ENCODE peak calls at places on chromosomes 6 and 20, in seven cellular contexts. One of them, this sample, is unnamed.

GRCh38 chr6:143579703-143580102 is 68.2 kb upstream of the FUCA2 start:
- DNase-seq in HL-60: no peak
- DNase-seq in stomach: no peak
- DNase-seq in K562: no peak
- DNase-seq in Panc1: no peak
- DNase-seq in endothelial cell of umbilical vein: peak
- DNase-seq in GM12878: no peak
- DNase-seq in this sample: no peak

GRCh38 chr6:101851911-101852310 is 458.4 kb downstream of the GRIK2 start:
- DNase-seq in GM12878: no peak
- DNase-seq in endothelial cell of umbilical vein: no peak
- DNase-seq in K562: no peak
- DNase-seq in Panc1: no peak
- DNase-seq in HL-60: no peak
- DNase-seq in stomach: no peak
- DNase-seq in this sample: no peak

GRCh38 chr20:843908-844307 is 10.4 kb downstream of the FAM110A start:
- DNase-seq in stomach: no peak
- DNase-seq in Panc1: no peak
- DNase-seq in HL-60: no peak
- DNase-seq in K562: no peak
- DNase-seq in GM12878: no peak
- DNase-seq in endothelial cell of umbilical vein: no peak
- DNase-seq in this sample: no peak

GRCh38 chr6:169589293-169589692 is 112.5 kb downstream of the WDR27 start:
- DNase-seq in HL-60: no peak
- DNase-seq in GM12878: no peak
- DNase-seq in stomach: no peak
- DNase-seq in endothelial cell of umbilical vein: peak
- DNase-seq in Panc1: peak
- DNase-seq in K562: no peak
- DNase-seq in this sample: no peak

GRCh38 chr6:1089860-1090259 is 222.0 kb upstream of the FOXQ1 start:
- DNase-seq in HL-60: no peak
- DNase-seq in endothelial cell of umbilical vein: no peak
- DNase-seq in Panc1: no peak
- DNase-seq in stomach: no peak
- DNase-seq in GM12878: no peak
- DNase-seq in K562: no peak
- DNase-seq in this sample: no peak

GRCh38 chr20:50534567-50534966 is 24.4 kb downstream of the PTPN1 start:
- DNase-seq in endothelial cell of umbilical vein: no peak
- DNase-seq in GM12878: no peak
- DNase-seq in Panc1: no peak
- DNase-seq in K562: no peak
- DNase-seq in stomach: no peak
- DNase-seq in HL-60: peak
- DNase-seq in this sample: no peak

GRCh38 chr6:2231438-2231837 is 14.0 kb downstream of the GMDS start:
- DNase-seq in endothelial cell of umbilical vein: no peak
- DNase-seq in Panc1: no peak
- DNase-seq in HL-60: no peak
- DNase-seq in K562: no peak
- DNase-seq in GM12878: no peak
- DNase-seq in stomach: no peak
- DNase-seq in this sample: no peak

GRCh38 chr6:157519255-157520116 is 138.5 kb downstream of the ZDHHC14 start:
- DNase-seq in Panc1: no peak
- DNase-seq in K562: no peak
- DNase-seq in endothelial cell of umbilical vein: no peak
- DNase-seq in HL-60: no peak
- DNase-seq in GM12878: no peak
- DNase-seq in stomach: no peak
- DNase-seq in this sample: no peak

GRCh38 chr6:27502508-27503435 is 29.9 kb upstream of the ZNF184 start:
- DNase-seq in GM12878: peak
- DNase-seq in HL-60: peak
- DNase-seq in endothelial cell of umbilical vein: peak
- DNase-seq in Panc1: peak
- DNase-seq in K562: peak
- DNase-seq in stomach: peak
- DNase-seq in this sample: no peak

GRCh38 chr20:25055711-25056492 is 2.0 kb downstream of the ACSS1 start:
- DNase-seq in endothelial cell of umbilical vein: peak
- DNase-seq in K562: peak
- DNase-seq in GM12878: no peak
- DNase-seq in stomach: peak
- DNase-seq in HL-60: no peak
- DNase-seq in Panc1: no peak
- DNase-seq in this sample: no peak

GRCh38 chr20:63847374-63848002 is 13.8 kb upstream of the ABHD16B start:
- DNase-seq in K562: peak
- DNase-seq in HL-60: peak
- DNase-seq in Panc1: no peak
- DNase-seq in endothelial cell of umbilical vein: peak
- DNase-seq in GM12878: no peak
- DNase-seq in stomach: no peak
- DNase-seq in this sample: no peak
- H3K4me3 ChIP-seq in K562: no peak
- H3K4me3 ChIP-seq in HL-60: no peak
- H3K4me3 ChIP-seq in Panc1: no peak
- H3K4me3 ChIP-seq in endothelial cell of umbilical vein: peak
- H3K4me3 ChIP-seq in GM12878: no peak
- H3K4me3 ChIP-seq in stomach: no peak
- H3K4me3 ChIP-seq in this sample: no peak

DNA sequence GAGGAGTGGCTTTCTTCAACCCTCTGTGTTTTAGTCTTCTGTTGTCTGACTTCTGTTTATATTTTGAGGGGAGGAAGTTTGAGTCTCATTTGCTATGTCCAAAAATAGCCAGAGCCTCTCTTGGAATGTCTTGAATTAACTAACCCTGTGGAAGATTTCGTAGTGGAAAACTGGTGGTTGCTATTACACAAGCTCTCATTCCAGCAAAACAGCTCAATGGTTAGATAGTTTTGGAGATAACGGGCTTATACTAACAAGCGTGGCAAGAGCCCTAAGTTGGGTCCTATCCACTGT is 1.6 kb downstream of the CCN2 start:
- DNase-seq in stomach: no peak
- DNase-seq in endothelial cell of umbilical vein: no peak
- DNase-seq in Panc1: no peak
- DNase-seq in K562: no peak
- DNase-seq in GM12878: no peak
- DNase-seq in HL-60: no peak
- DNase-seq in this sample: no peak
- TF ChIP-seq POLR2AphosphoS5 in stomach: peak
- TF ChIP-seq POLR2AphosphoS5 in endothelial cell of umbilical vein: no peak
- TF ChIP-seq POLR2AphosphoS5 in Panc1: no peak
- TF ChIP-seq POLR2AphosphoS5 in K562: no peak
- TF ChIP-seq POLR2AphosphoS5 in GM12878: no peak
- TF ChIP-seq POLR2AphosphoS5 in HL-60: no peak
- TF ChIP-seq POLR2AphosphoS5 in this sample: no peak

GRCh38 chr20:1934162-1934561 is 39.0 kb downstream of the SIRPA start:
- DNase-seq in Panc1: no peak
- DNase-seq in K562: no peak
- DNase-seq in stomach: no peak
- DNase-seq in endothelial cell of umbilical vein: no peak
- DNase-seq in GM12878: no peak
- DNase-seq in HL-60: no peak
- DNase-seq in this sample: no peak

GRCh38 chr20:1932971-1933370 is 37.8 kb downstream of the SIRPA start:
- DNase-seq in GM12878: no peak
- DNase-seq in K562: no peak
- DNase-seq in stomach: no peak
- DNase-seq in Panc1: no peak
- DNase-seq in HL-60: no peak
- DNase-seq in endothelial cell of umbilical vein: no peak
- DNase-seq in this sample: no peak

GRCh38 chr20:1931830-1932229 is 36.6 kb downstream of the SIRPA start:
- DNase-seq in endothelial cell of umbilical vein: no peak
- DNase-seq in HL-60: no peak
- DNase-seq in Panc1: no peak
- DNase-seq in K562: no peak
- DNase-seq in stomach: no peak
- DNase-seq in GM12878: no peak
- DNase-seq in this sample: no peak

GRCh38 chr20:1934578-1935573 is 39.7 kb downstream of the SIRPA start:
- DNase-seq in HL-60: no peak
- DNase-seq in endothelial cell of umbilical vein: no peak
- DNase-seq in Panc1: no peak
- DNase-seq in stomach: no peak
- DNase-seq in K562: no peak
- DNase-seq in GM12878: no peak
- DNase-seq in this sample: peak

DNA sequence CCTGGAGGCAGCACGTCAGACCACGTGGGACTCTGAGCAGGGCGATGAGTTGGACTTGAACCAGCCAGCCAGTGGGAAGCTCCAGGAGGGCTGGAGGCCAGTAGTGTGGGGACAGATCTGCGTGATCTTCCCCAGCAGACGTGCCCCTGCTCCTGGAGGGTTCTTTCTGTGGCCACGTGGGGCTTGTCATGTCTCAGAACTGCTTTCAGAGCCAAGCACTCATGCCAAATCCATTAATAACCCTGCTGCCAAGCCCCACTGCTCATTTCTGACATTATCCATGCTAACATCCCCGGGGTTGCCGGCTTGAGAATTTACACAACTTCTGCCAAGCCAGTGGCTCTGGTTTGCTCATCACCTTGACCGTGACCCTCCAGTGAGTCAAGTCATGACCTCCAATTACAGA is 38.3 kb downstream of the SIRPA start:
- DNase-seq in Panc1: no peak
- DNase-seq in stomach: no peak
- DNase-seq in HL-60: no peak
- DNase-seq in endothelial cell of umbilical vein: no peak
- DNase-seq in GM12878: no peak
- DNase-seq in K562: no peak
- DNase-seq in this sample: no peak
- H3K4me3 ChIP-seq in Panc1: no peak
- H3K4me3 ChIP-seq in stomach: no peak
- H3K4me3 ChIP-seq in HL-60: no peak
- H3K4me3 ChIP-seq in endothelial cell of umbilical vein: no peak
- H3K4me3 ChIP-seq in GM12878: no peak
- H3K4me3 ChIP-seq in K562: no peak
- H3K4me3 ChIP-seq in this sample: no peak

GRCh38 chr6:126066068-126067048 is 80.0 kb downstream of the TRMT11 start:
- DNase-seq in endothelial cell of umbilical vein: no peak
- DNase-seq in stomach: no peak
- DNase-seq in Panc1: no peak
- DNase-seq in K562: peak
- DNase-seq in GM12878: no peak
- DNase-seq in HL-60: no peak
- DNase-seq in this sample: no peak
- TF ChIP-seq POLR2AphosphoS5 in endothelial cell of umbilical vein: no peak
- TF ChIP-seq POLR2AphosphoS5 in stomach: no peak
- TF ChIP-seq POLR2AphosphoS5 in Panc1: no peak
- TF ChIP-seq POLR2AphosphoS5 in K562: no peak
- TF ChIP-seq POLR2AphosphoS5 in GM12878: no peak
- TF ChIP-seq POLR2AphosphoS5 in HL-60: no peak
- TF ChIP-seq POLR2AphosphoS5 in this sample: no peak

GRCh38 chr6:107536183-107536582 is 46.3 kb downstream of the SOBP start:
- DNase-seq in endothelial cell of umbilical vein: no peak
- DNase-seq in GM12878: peak
- DNase-seq in K562: no peak
- DNase-seq in Panc1: no peak
- DNase-seq in stomach: no peak
- DNase-seq in HL-60: no peak
- DNase-seq in this sample: no peak

GRCh38 chr6:107534762-107535161 is 44.8 kb downstream of the SOBP start:
- DNase-seq in Panc1: no peak
- DNase-seq in K562: no peak
- DNase-seq in stomach: no peak
- DNase-seq in HL-60: no peak
- DNase-seq in endothelial cell of umbilical vein: no peak
- DNase-seq in GM12878: no peak
- DNase-seq in this sample: no peak

GRCh38 chr6:107537559-107537958 is 47.6 kb downstream of the SOBP start:
- DNase-seq in Panc1: no peak
- DNase-seq in K562: no peak
- DNase-seq in endothelial cell of umbilical vein: no peak
- DNase-seq in GM12878: no peak
- DNase-seq in stomach: no peak
- DNase-seq in HL-60: no peak
- DNase-seq in this sample: no peak

GRCh38 chr6:107533415-107534059 is 43.6 kb downstream of the SOBP start:
- DNase-seq in K562: no peak
- DNase-seq in Panc1: no peak
- DNase-seq in HL-60: no peak
- DNase-seq in GM12878: no peak
- DNase-seq in endothelial cell of umbilical vein: no peak
- DNase-seq in stomach: no peak
- DNase-seq in this sample: no peak

GRCh38 chr6:107535626-107536025 is 45.7 kb downstream of the SOBP start:
- DNase-seq in GM12878: no peak
- DNase-seq in K562: no peak
- DNase-seq in stomach: no peak
- DNase-seq in Panc1: no peak
- DNase-seq in HL-60: no peak
- DNase-seq in endothelial cell of umbilical vein: no peak
- DNase-seq in this sample: no peak
- H3K4me3 ChIP-seq in GM12878: no peak
- H3K4me3 ChIP-seq in K562: no peak
- H3K4me3 ChIP-seq in stomach: no peak
- H3K4me3 ChIP-seq in Panc1: no peak
- H3K4me3 ChIP-seq in HL-60: no peak
- H3K4me3 ChIP-seq in endothelial cell of umbilical vein: no peak
- H3K4me3 ChIP-seq in this sample: no peak

DNA sequence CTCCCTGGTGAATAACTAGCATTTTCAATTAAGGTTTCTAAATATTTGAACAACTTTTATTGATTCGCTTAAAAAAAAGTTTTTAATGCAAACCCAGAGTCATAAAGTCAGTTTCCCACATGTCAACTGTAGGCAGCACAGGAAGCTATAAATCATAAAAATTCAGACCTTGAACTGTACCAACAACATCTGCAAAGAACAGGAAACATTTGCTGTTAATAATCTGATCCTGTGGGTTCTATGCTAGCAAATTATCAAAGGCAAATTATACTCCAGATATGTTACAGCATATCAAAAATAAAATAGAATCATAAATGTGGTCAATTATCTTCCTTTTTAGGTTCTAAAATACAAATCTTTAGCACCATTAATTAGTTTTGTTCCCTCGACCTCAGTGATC is 16.6 kb upstream of the MAP7 start:
- DNase-seq in K562: no peak
- DNase-seq in HL-60: no peak
- DNase-seq in endothelial cell of umbilical vein: peak
- DNase-seq in GM12878: no peak
- DNase-seq in stomach: no peak
- DNase-seq in Panc1: no peak
- DNase-seq in this sample: no peak
- TF ChIP-seq POLR2AphosphoS5 in K562: no peak
- TF ChIP-seq POLR2AphosphoS5 in HL-60: no peak
- TF ChIP-seq POLR2AphosphoS5 in endothelial cell of umbilical vein: no peak
- TF ChIP-seq POLR2AphosphoS5 in GM12878: no peak
- TF ChIP-seq POLR2AphosphoS5 in stomach: no peak
- TF ChIP-seq POLR2AphosphoS5 in Panc1: no peak
- TF ChIP-seq POLR2AphosphoS5 in this sample: no peak

DNA sequence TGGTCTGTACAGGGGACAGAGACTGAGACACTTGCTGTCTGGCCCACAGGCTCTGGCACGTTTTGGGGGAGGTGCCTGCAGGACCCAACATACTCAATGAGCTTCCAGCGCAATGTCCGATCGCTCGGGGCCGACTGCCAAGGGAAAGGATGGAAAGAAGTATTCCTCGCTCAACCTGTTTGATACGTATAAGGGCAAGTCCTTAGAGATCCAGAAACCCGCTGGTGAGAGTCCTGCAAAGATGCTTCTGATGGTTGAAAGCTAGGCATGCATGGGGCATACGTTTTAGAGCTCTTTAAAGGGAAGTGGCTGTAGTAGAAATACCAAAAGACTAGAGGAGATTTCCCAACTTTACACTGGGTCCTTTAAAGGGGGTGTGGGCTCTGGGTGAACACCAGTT is 2.2 kb downstream of the PRRC2A start:
- DNase-seq in K562: no peak
- DNase-seq in GM12878: no peak
- DNase-seq in HL-60: peak
- DNase-seq in Panc1: no peak
- DNase-seq in stomach: peak
- DNase-seq in endothelial cell of umbilical vein: no peak
- DNase-seq in this sample: no peak
- H3K4me3 ChIP-seq in K562: peak
- H3K4me3 ChIP-seq in GM12878: peak
- H3K4me3 ChIP-seq in HL-60: peak
- H3K4me3 ChIP-seq in Panc1: peak
- H3K4me3 ChIP-seq in stomach: peak
- H3K4me3 ChIP-seq in endothelial cell of umbilical vein: no peak
- H3K4me3 ChIP-seq in this sample: no peak

This sample was measured in vagina.